ENCODE peak calls at places on chromosomes 16 and 17, in eight cellular contexts. E, O, H, X, M, L, U and Z are unnamed samples.

GRCh38 chr17:76572201-76572910 is 13.3 kb downstream of the ST6GALNAC2 start:
- DNase-seq in E (no peak), O (no peak), H (no peak), X (no peak), M (no peak), L (no peak), U (no peak), Z (no peak)

GRCh38 chr16:87053016-87053982 is 263.9 kb downstream of the C16orf95 start:
- DNase-seq in E (peak), O (no peak), H (no peak), X (no peak), M (no peak), L (no peak), U (no peak), Z (no peak)

GRCh38 chr16:85697441-85697840 is 8.7 kb upstream of the GINS2 start:
- DNase-seq in E (no peak), O (no peak), H (no peak), X (no peak), M (no peak), L (no peak), U (no peak), Z (no peak)

GRCh38 chr16:25747160-25747758 is 55.5 kb downstream of the HS3ST4 start:
- DNase-seq in E (peak), O (no peak), H (no peak), X (no peak), M (peak), L (no peak), U (no peak), Z (no peak)

GRCh38 chr16:10831899-10832886 is 13.6 kb upstream of the TVP23A start:
- DNase-seq in E (no peak), O (no peak), H (no peak), X (no peak), M (no peak), L (no peak), U (no peak), Z (no peak)

GRCh38 chr17:61355475-61355874 is 44.2 kb upstream of the TBX2 start:
- DNase-seq in E (no peak), O (no peak), H (no peak), X (no peak), M (no peak), L (no peak), U (no peak), Z (no peak)

GRCh38 chr17:41444640-41445039 is 3.9 kb upstream of the KRT38 start:
- DNase-seq in E (no peak), O (no peak), H (no peak), X (no peak), M (no peak), L (no peak), U (no peak), Z (no peak)

GRCh38 chr16:27226476-27226875 is 23.1 kb downstream of the KDM8 start:
- DNase-seq in E (no peak), O (no peak), H (no peak), X (no peak), M (no peak), L (no peak), U (peak), Z (no peak)

GRCh38 chr17:52744179-52744578 is 585.7 kb upstream of the CA10 start:
- DNase-seq in E (no peak), O (no peak), H (no peak), X (no peak), M (no peak), L (no peak), U (no peak), Z (no peak)

GRCh38 chr16:79838860-79839259 is 238.3 kb upstream of the MAF start:
- DNase-seq in E (no peak), O (no peak), H (no peak), X (no peak), M (no peak), L (no peak), U (no peak), Z (no peak)

GRCh38 chr16:67528870-67529638 is 425 bp downstream of the RIPOR1 start:
- DNase-seq in E (peak), O (peak), H (peak), X (peak), M (peak), L (no peak), U (no peak), Z (no peak)

GRCh38 chr17:43616865-43617264 is 44.9 kb downstream of the MEOX1 start:
- DNase-seq in E (no peak), O (no peak), H (no peak), X (no peak), M (no peak), L (no peak), U (no peak), Z (no peak)

GRCh38 chr17:67021718-67022450 is 22.5 kb upstream of the CACNG1 start:
- DNase-seq in E (no peak), O (no peak), H (no peak), X (no peak), M (no peak), L (no peak), U (no peak), Z (no peak)

GRCh38 chr17:40320771-40321501 is 12.0 kb downstream of the RARA start:
- DNase-seq in E (no peak), O (no peak), H (no peak), X (no peak), M (no peak), L (peak), U (no peak), Z (no peak)

GRCh38 chr16:27598921-27599565 is 49.1 kb downstream of the KATNIP start:
- DNase-seq in E (no peak), O (no peak), H (no peak), X (no peak), M (no peak), L (no peak), U (no peak), Z (no peak)

GRCh38 chr16:77599793-77600415 is 122.4 kb upstream of the NUDT7 start:
- DNase-seq in E (peak), O (no peak), H (peak), X (peak), M (no peak), L (no peak), U (no peak), Z (no peak)

GRCh38 chr16:49776085-49776501 is 79.8 kb downstream of the ZNF423 start:
- DNase-seq in E (peak), O (no peak), H (no peak), X (no peak), M (no peak), L (no peak), U (no peak), Z (no peak)

GRCh38 chr17:66185842-66186241 is 6.1 kb downstream of the CEP112 start:
- DNase-seq in E (no peak), O (no peak), H (no peak), X (no peak), M (no peak), L (no peak), U (no peak), Z (no peak)

GRCh38 chr16:85754403-85754802 is 3.5 kb upstream of the C16orf74 start:
- DNase-seq in E (no peak), O (no peak), H (no peak), X (no peak), M (no peak), L (no peak), U (no peak), Z (no peak)

GRCh38 chr16:2831203-2831602 is 1.1 kb downstream of the ZG16B start:
- DNase-seq in E (no peak), O (no peak), H (no peak), X (no peak), M (no peak), L (no peak), U (no peak), Z (no peak)

GRCh38 chr17:43938838-43939182 is 3.5 kb downstream of the PPY start:
- DNase-seq in E (no peak), O (no peak), H (no peak), X (no peak), M (no peak), L (no peak), U (no peak), Z (no peak)

GRCh38 chr16:54313789-54314188 is 27.2 kb upstream of the IRX3 start:
- DNase-seq in E (no peak), O (no peak), H (no peak), X (no peak), M (no peak), L (no peak), U (no peak), Z (no peak)

GRCh38 chr17:67491009-67491677 is 114.1 kb downstream of the PITPNC1 start:
- DNase-seq in E (peak), O (peak), H (peak), X (peak), M (peak), L (no peak), U (no peak), Z (peak)

GRCh38 chr17:80783971-80784370 is 207.7 kb upstream of the CHMP6 start:
- DNase-seq in E (no peak), O (no peak), H (peak), X (no peak), M (no peak), L (no peak), U (no peak), Z (no peak)

GRCh38 chr17:40399185-40399584 is 18.5 kb downstream of the TOP2A start:
- DNase-seq in E (peak), O (peak), H (no peak), X (no peak), M (no peak), L (no peak), U (no peak), Z (no peak)

GRCh38 chr17:52546493-52546892 is 388.0 kb upstream of the CA10 start:
- DNase-seq in E (peak), O (no peak), H (no peak), X (no peak), M (no peak), L (no peak), U (no peak), Z (no peak)

GRCh38 chr17:51590071-51590470 is 329.7 kb downstream of the UTP18 start:
- DNase-seq in E (no peak), O (no peak), H (no peak), X (no peak), M (no peak), L (no peak), U (no peak), Z (no peak)

GRCh38 chr16:88928405-88929375 is 48.3 kb downstream of the CBFA2T3 start:
- DNase-seq in E (no peak), O (no peak), H (no peak), X (no peak), M (peak), L (no peak), U (no peak), Z (no peak)

GRCh38 chr17:28282596-28282995 is 36.4 kb upstream of the TMEM97 start:
- DNase-seq in E (no peak), O (peak), H (peak), X (no peak), M (no peak), L (no peak), U (peak), Z (peak)

GRCh38 chr16:87042551-87043272 is 274.5 kb downstream of the C16orf95 start:
- DNase-seq in E (no peak), O (no peak), H (no peak), X (no peak), M (no peak), L (no peak), U (no peak), Z (no peak)

GRCh38 chr17:42274273-42274542 is 2.0 kb downstream of the STAT5B start:
- DNase-seq in E (no peak), O (no peak), H (no peak), X (no peak), M (no peak), L (no peak), U (no peak), Z (no peak)

GRCh38 chr17:40075216-40076100 is 12.7 kb downstream of the THRA start:
- DNase-seq in E (peak), O (no peak), H (peak), X (peak), M (peak), L (peak), U (no peak), Z (no peak)

GRCh38 chr17:1752425-1752941 is 9.4 kb upstream of the SERPINF1 start:
- DNase-seq in E (peak), O (peak), H (peak), X (peak), M (no peak), L (no peak), U (no peak), Z (no peak)

GRCh38 chr16:46765050-46765449 is 16.9 kb upstream of the MYLK3 start:
- DNase-seq in E (no peak), O (no peak), H (no peak), X (peak), M (no peak), L (no peak), U (no peak), Z (peak)

GRCh38 chr16:53773150-53773846 is 69.3 kb downstream of the FTO start:
- DNase-seq in E (peak), O (peak), H (peak), X (peak), M (no peak), L (no peak), U (no peak), Z (peak)

DNA sequence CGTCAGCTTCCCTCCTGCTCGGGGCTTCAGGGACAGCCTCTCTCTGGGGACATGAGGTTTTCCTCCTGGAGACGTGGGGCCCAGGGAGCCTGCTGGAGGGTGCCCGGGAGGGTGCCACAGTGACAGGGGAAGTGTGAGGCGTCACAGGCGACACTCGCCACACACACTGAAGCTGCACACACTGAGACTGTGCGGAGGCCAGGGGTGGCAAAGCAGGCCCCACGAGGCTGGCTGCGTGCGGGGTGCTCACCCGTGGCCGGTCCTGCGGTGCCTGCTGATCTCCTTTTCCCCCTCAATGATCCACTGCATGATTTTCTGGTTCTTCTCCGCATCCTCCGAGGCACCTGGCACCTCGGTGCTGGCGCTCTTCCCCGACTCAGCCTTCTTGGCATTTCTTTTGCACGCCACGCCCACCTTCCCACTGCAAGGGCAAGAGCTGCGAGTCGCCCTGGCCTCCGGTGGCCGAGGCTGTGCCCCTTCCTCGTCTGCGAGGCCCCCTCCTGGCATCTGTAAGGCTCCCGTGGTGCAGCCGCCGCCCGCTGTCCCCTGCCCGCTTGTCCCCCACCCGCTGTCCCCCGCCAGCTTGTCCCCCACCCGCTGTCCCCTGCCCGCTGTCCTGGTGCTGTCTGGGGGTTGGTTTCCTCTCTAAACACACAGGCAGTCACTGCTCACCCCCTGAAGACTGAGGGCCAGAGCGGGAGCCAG is 14.0 kb downstream of the PDIA2 start:
- DNase-seq in E (no peak), O (no peak), H (no peak), X (no peak), M (no peak), L (no peak), U (no peak), Z (no peak)
- TF ChIP-seq CTCF in E (no peak), O (no peak), H (no peak), X (no peak), M (no peak), L (no peak), U (no peak), Z (no peak)

DNA sequence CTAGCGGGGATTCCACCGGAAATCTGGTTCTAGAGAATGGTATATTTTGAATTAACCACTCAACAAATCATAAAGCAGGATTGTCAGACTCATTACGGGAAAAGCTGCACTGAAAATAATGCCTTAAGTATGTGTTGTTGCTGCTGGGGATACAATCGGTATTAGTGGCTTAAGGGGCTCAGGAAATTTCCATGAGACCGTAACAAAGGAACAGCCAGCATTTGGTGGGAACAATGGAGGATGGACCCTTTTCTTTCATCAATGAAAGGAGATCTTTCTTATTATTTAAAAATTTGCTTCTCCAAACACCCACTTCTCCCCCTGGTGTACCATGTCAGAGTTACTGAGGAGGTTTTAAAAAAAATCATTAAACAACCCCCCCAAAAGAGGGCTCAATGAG is 342.6 kb upstream of the ZFHX3 start:
- DNase-seq in E (no peak), O (no peak), H (no peak), X (no peak), M (no peak), L (no peak), U (no peak), Z (no peak)
- TF ChIP-seq CTCF in E (no peak), O (no peak), H (no peak), X (no peak), M (no peak), L (no peak), U (no peak), Z (no peak)

GRCh38 chr17:75289122-75289831 is at the start of gene SLC25A19:
- DNase-seq in E (peak), O (peak), H (peak), X (peak), M (peak), L (peak), U (peak), Z (peak)
- TF ChIP-seq CTCF in E (peak), O (no peak), H (no peak), X (no peak), M (peak), L (no peak), U (peak), Z (no peak)

GRCh38 chr16:55471448-55472097 is 7.4 kb upstream of the MMP2 start:
- DNase-seq in E (no peak), O (peak), H (no peak), X (no peak), M (no peak), L (no peak), U (peak), Z (peak)

GRCh38 chr16:55475919-55476318 is 3.1 kb upstream of the MMP2 start:
- DNase-seq in E (no peak), O (no peak), H (no peak), X (no peak), M (no peak), L (no peak), U (no peak), Z (no peak)

GRCh38 chr16:55473584-55473983 is 5.4 kb upstream of the MMP2 start:
- DNase-seq in E (no peak), O (no peak), H (no peak), X (no peak), M (no peak), L (no peak), U (no peak), Z (no peak)

GRCh38 chr16:55476625-55477533 is 2.1 kb upstream of the MMP2 start:
- DNase-seq in E (no peak), O (no peak), H (no peak), X (no peak), M (no peak), L (no peak), U (no peak), Z (no peak)

GRCh38 chr16:55474821-55475220 is 4.2 kb upstream of the MMP2 start:
- DNase-seq in E (no peak), O (no peak), H (no peak), X (no peak), M (no peak), L (no peak), U (no peak), Z (no peak)
- TF ChIP-seq CTCF in E (no peak), O (no peak), H (no peak), X (no peak), M (no peak), L (no peak), U (no peak), Z (no peak)

GRCh38 chr17:75006653-75007052 is 5.8 kb upstream of the MRPL58 start:
- DNase-seq in E (no peak), O (no peak), H (peak), X (peak), M (no peak), L (no peak), U (no peak), Z (no peak)
- TF ChIP-seq CTCF in E (no peak), O (no peak), H (peak), X (no peak), M (no peak), L (no peak), U (peak), Z (no peak)

GRCh38 chr16:28875134-28876015 is 2.9 kb upstream of the ATP2A1 start:
- DNase-seq in E (no peak), O (no peak), H (no peak), X (no peak), M (no peak), L (no peak), U (no peak), Z (no peak)
- TF ChIP-seq CTCF in E (no peak), O (no peak), H (no peak), X (no peak), M (no peak), L (no peak), U (no peak), Z (no peak)

GRCh38 chr16:720507-720989 is 398 bp upstream of the ANTKMT start:
- DNase-seq in E (peak), O (no peak), H (peak), X (peak), M (no peak), L (no peak), U (no peak), Z (no peak)
- TF ChIP-seq CTCF in E (no peak), O (peak), H (no peak), X (peak), M (no peak), L (no peak), U (no peak), Z (no peak)

DNA sequence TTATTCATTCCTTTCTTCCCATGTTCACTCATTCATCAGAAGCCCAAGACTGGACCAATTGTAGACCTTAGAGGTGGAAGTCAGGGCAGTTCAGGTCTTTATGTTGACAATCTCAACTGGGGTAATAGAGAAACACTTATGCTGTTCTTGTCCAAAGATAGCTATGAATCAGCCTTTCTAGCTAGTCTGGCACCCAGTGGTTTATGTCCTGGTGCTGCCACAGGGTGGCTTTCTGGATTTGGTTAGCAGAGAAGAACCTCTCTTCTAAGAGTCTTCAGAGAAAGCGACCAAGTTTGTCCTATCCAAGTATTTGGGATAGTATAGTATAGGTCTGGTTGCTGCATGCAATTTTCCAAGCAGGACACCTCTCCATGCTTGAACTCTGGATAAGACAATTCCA is 83.3 kb downstream of the NOG start:
- DNase-seq in E (no peak), O (no peak), H (no peak), X (no peak), M (no peak), L (no peak), U (no peak), Z (no peak)
- TF ChIP-seq CTCF in E (no peak), O (peak), H (no peak), X (no peak), M (no peak), L (no peak), U (peak), Z (no peak)